ENCODE peak calls at places on chromosome 2, in nine cellular contexts. H is K562, K is GM12865, J is transverse colon, F is body of pancreas, C is tibial artery, X is B cell, P is endodermal cell, Z is WERI-Rb-1. Y is an unnamed sample.

GRCh38 chr2:30777662-30778505 is 29.4 kb downstream of the CAPN13 start:
- DNase-seq in J (no peak), F (no peak), H (no peak), X (no peak), Z (no peak), P (peak), C (no peak), K (no peak), Y (peak)

GRCh38 chr2:167843203-167843602 is 404.2 kb downstream of the STK39 start:
- DNase-seq in K (no peak), H (no peak), X (no peak), C (no peak), P (no peak), Z (no peak), J (no peak), F (no peak), Y (no peak)

GRCh38 chr2:172106128-172106961 is 3.6 kb upstream of the DLX2 start:
- DNase-seq in J (no peak), H (no peak), X (peak), Z (peak), C (no peak), F (peak), P (peak), K (peak), Y (peak)

GRCh38 chr2:104836253-104836652 is 17.7 kb upstream of the POU3F3 start:
- DNase-seq in H (no peak), Z (no peak), P (no peak), J (no peak), C (no peak), F (no peak), K (no peak), X (no peak), Y (no peak)

GRCh38 chr2:121860033-121860810 is 104.8 kb downstream of the TSN start:
- DNase-seq in F (no peak), H (no peak), X (no peak), J (no peak), Z (no peak), P (no peak), C (no peak), K (no peak), Y (no peak)

GRCh38 chr2:80322337-80322920 is 17.9 kb upstream of the LRRTM1 start:
- DNase-seq in C (no peak), H (no peak), X (no peak), J (no peak), P (peak), F (no peak), K (no peak), Z (no peak), Y (no peak)

GRCh38 chr2:39379643-39380524 is 57.2 kb downstream of the MAP4K3 start:
- DNase-seq in K (peak), X (peak), P (no peak), H (peak), F (no peak), C (no peak), Z (no peak), J (no peak), Y (no peak)

GRCh38 chr2:154623819-154624218 is 74.7 kb upstream of the KCNJ3 start:
- DNase-seq in K (peak), X (no peak), J (peak), H (no peak), C (no peak), Z (peak), P (peak), F (peak), Y (no peak)

GRCh38 chr2:54899576-54900200 is 150.6 kb downstream of the RTN4 start:
- DNase-seq in F (peak), J (no peak), X (no peak), H (no peak), Z (no peak), C (no peak), K (peak), P (no peak), Y (no peak)

GRCh38 chr2:23498941-23499340 is 114.0 kb downstream of the KLHL29 start:
- DNase-seq in P (no peak), X (no peak), C (no peak), Z (no peak), F (no peak), H (no peak), K (no peak), J (no peak), Y (no peak)

GRCh38 chr2:55936351-55936750 is 12.8 kb upstream of the EFEMP1 start:
- DNase-seq in Z (no peak), X (no peak), P (no peak), H (no peak), C (no peak), F (no peak), J (no peak), K (no peak), Y (no peak)

GRCh38 chr2:133130548-133131246 is 437.6 kb downstream of the NCKAP5 start:
- DNase-seq in X (no peak), J (no peak), P (no peak), K (no peak), C (no peak), F (no peak), Z (no peak), H (no peak), Y (no peak)

GRCh38 chr2:204265701-204266310 is 279.5 kb upstream of the PARD3B start:
- DNase-seq in Z (peak), X (no peak), F (no peak), J (no peak), K (no peak), C (no peak), H (no peak), P (no peak), Y (no peak)

GRCh38 chr2:208311954-208312353 is 45.9 kb downstream of the PIKFYVE start:
- DNase-seq in F (no peak), C (no peak), H (no peak), J (no peak), P (no peak), K (peak), X (peak), Z (no peak), Y (no peak)

DNA sequence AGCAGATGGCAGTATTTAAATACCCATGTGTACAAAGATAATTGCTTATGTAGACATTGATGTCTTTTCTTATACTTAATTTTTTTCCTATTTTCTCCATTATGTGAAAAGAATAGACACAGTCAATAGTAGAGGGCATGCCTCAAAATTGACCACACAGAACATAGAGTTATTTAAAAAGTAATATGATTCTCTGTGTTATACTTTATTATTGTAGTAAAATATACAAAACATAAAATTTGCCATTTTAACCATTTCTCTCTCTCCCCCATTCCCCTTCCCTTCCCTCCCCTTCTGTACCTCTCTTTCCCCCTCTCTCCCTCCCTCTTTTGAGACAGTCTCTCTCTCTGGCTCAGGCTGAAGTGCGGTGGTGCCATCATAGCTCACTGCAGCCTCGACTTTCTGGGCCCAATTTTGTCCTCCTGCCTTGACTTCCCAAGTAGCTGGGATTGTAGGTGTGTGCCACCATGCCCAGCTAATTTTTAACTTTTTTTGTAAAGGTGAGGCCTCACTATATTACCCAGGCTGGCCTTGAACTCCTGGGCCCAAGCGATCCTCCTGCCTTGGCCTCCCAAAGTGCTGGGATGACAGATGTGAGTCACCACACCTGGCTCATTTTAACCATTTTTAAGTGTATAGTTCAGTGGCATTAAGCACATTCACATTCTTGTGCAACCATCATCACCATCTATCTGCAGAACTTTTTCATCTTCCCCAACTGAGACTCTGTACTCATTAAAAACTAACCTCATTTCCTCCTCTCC is 179.7 kb downstream of the MCFD2 start:
- DNase-seq in P (no peak), K (no peak), X (no peak), J (no peak), Z (no peak), F (no peak), C (no peak), H (no peak), Y (no peak)
- TF ChIP-seq CTCF in P (no peak), K (no peak), X (no peak), J (no peak), Z (no peak), F (no peak), C (no peak), H (no peak), Y (no peak)

GRCh38 chr2:98489971-98490962 is 45.6 kb downstream of the INPP4A start:
- DNase-seq in K (no peak), J (no peak), P (no peak), H (no peak), Z (no peak), C (no peak), F (no peak), X (no peak), Y (no peak)

GRCh38 chr2:98487101-98487805 is 42.6 kb downstream of the INPP4A start:
- DNase-seq in J (no peak), Z (no peak), P (no peak), F (no peak), X (no peak), K (no peak), C (no peak), H (no peak), Y (no peak)

GRCh38 chr2:98486374-98486981 is 41.8 kb downstream of the INPP4A start:
- DNase-seq in J (peak), H (no peak), Z (no peak), K (no peak), C (peak), P (no peak), X (no peak), F (no peak), Y (no peak)

GRCh38 chr2:98487806-98488189 is 43.1 kb downstream of the INPP4A start:
- DNase-seq in H (peak), P (no peak), Z (peak), F (peak), J (peak), X (peak), C (no peak), K (peak), Y (no peak)

GRCh38 chr2:98488252-98488651 is 43.6 kb downstream of the INPP4A start:
- DNase-seq in J (no peak), H (no peak), K (no peak), Z (no peak), C (no peak), F (no peak), P (no peak), X (no peak), Y (no peak)
- TF ChIP-seq CTCF in J (no peak), H (no peak), K (no peak), Z (no peak), C (no peak), F (no peak), P (no peak), X (peak), Y (peak)

GRCh38 chr2:45236268-45236667 is 227.0 kb upstream of the SIX2 start:
- DNase-seq in Z (no peak), P (no peak), K (no peak), F (no peak), X (no peak), H (no peak), C (no peak), J (no peak), Y (no peak)
- TF ChIP-seq CTCF in Z (no peak), P (no peak), K (no peak), F (no peak), X (no peak), H (no peak), C (no peak), J (no peak), Y (no peak)

GRCh38 chr2:134379293-134379692 is 125.4 kb downstream of the MGAT5 start:
- DNase-seq in C (no peak), X (no peak), Z (no peak), H (no peak), J (no peak), P (no peak), F (no peak), K (no peak), Y (no peak)

GRCh38 chr2:134372611-134373131 is 118.8 kb downstream of the MGAT5 start:
- DNase-seq in H (no peak), C (no peak), P (no peak), J (no peak), Z (no peak), F (peak), K (no peak), X (no peak), Y (no peak)

GRCh38 chr2:134377730-134378129 is 123.9 kb downstream of the MGAT5 start:
- DNase-seq in P (no peak), C (no peak), Z (no peak), X (no peak), J (no peak), F (no peak), K (no peak), H (no peak), Y (no peak)

GRCh38 chr2:134379722-134380121 is 125.8 kb downstream of the MGAT5 start:
- DNase-seq in F (no peak), J (no peak), X (no peak), C (no peak), Z (no peak), P (no peak), K (no peak), H (no peak), Y (no peak)

DNA sequence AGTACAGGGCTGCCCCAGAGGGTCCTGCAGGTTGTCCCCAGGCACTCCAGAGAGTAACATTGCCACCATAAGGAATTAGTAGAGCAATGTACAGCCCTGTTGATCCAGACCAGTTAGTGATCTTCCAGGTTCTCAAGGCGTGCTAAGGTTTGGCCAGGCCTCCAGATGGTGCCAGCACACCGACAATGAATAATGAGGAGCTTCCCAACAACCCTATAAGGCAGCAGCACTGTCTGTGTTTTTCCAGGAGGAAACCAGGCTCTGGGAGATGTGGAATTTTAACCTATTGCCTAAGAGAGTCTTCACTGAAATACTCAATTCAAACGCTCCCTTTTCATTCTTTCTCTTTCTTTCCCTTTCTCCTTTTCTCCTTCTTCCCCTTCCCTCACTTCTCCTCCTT is 122.1 kb downstream of the MGAT5 start:
- DNase-seq in X (no peak), F (peak), H (no peak), J (peak), K (no peak), P (peak), Z (peak), C (no peak), Y (no peak)
- TF ChIP-seq CTCF in X (no peak), F (peak), H (no peak), J (peak), K (no peak), P (peak), Z (peak), C (peak), Y (no peak)

GRCh38 chr2:68385907-68386287 is 20.8 kb downstream of the PLEK start:
- DNase-seq in K (no peak), J (no peak), H (no peak), Z (no peak), F (no peak), X (no peak), P (no peak), C (no peak), Y (no peak)
- TF ChIP-seq CTCF in K (no peak), J (no peak), H (no peak), Z (no peak), F (no peak), X (no peak), P (no peak), C (no peak), Y (no peak)

DNA sequence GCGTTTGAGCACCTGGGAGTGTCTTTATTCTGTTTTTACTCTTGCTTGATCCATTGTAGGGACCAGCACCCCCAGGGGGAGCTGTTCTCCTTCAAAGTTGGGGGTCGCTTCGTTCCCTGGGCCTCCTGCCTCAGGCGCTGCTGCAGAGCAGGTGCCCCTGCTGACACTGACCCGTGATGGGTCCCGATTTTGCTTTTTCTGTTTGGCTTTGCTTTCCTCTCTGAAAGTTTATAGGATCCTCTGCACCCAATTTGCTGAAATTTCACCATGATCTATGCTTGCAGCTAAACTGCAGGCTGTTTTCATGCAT is 22.9 kb upstream of the FAHD2A start:
- DNase-seq in K (no peak), P (peak), Z (no peak), J (no peak), F (no peak), H (peak), X (no peak), C (peak), Y (no peak)
- TF ChIP-seq CTCF in K (peak), P (peak), Z (peak), J (peak), F (no peak), H (peak), X (no peak), C (no peak), Y (no peak)